ENCODE peak calls at places on chromosomes 3 and 15, in four cellular contexts. O is left ventricle myocardium superior; N is T-helper 1 cell; L is stimulated activated CD8-positive, alpha-beta memory T cell treated with anti-CD3 and anti-CD28 coated beads, Interleukin-15, amount 100 ng/mL, for 48 hours. I is an unnamed sample.

GRCh38 chr3:127755305-127755681 is 67.0 kb downstream of the MGLL start:
- DNase-seq in O (no peak), L (no peak), N (no peak), I (no peak)

GRCh38 chr3:13683288-13683687 is 134.4 kb downstream of the FBLN2 start:
- DNase-seq in N (no peak), O (no peak), L (no peak), I (no peak)

GRCh38 chr3:104988491-104988890 is 378.2 kb upstream of the ALCAM start:
- DNase-seq in O (no peak), L (no peak), N (no peak), I (no peak)

GRCh38 chr15:64423970-64424369 is 36.3 kb downstream of the TRIP4 start:
- DNase-seq in N (no peak), L (no peak), O (no peak), I (no peak)

GRCh38 chr3:77122610-77123009 is 82.7 kb downstream of the ROBO2 start:
- DNase-seq in L (no peak), O (no peak), N (no peak), I (no peak)

GRCh38 chr15:43329222-43329959 is 982 bp downstream of the LCMT2 start:
- DNase-seq in N (no peak), L (no peak), O (peak; percentile 53), I (no peak)

GRCh38 chr3:16546186-16547004 is 32.9 kb upstream of the RFTN1 start:
- DNase-seq in N (no peak), L (no peak), O (no peak), I (no peak)

GRCh38 chr3:105402287-105402801 is 35.6 kb downstream of the ALCAM start:
- DNase-seq in L (no peak), O (no peak), N (no peak), I (no peak)

GRCh38 chr3:180594631-180595348 is 7.2 kb upstream of the TTC14 start:
- DNase-seq in N (peak; percentile 11), O (no peak), L (no peak), I (no peak)

GRCh38 chr15:67023517-67024321 is 41.7 kb upstream of the SMAD3 start:
- DNase-seq in N (no peak), O (no peak), L (no peak), I (no peak)

GRCh38 chr3:31713820-31714511 is 181.2 kb downstream of the STT3B start:
- DNase-seq in O (no peak), L (no peak), N (no peak), I (no peak)

GRCh38 chr3:42734263-42734860 is 31.8 kb upstream of the HHATL start:
- DNase-seq in L (no peak), N (no peak), O (no peak), I (no peak)

GRCh38 chr3:81728766-81729544 is 32.5 kb downstream of the GBE1 start:
- DNase-seq in N (no peak), L (no peak), O (no peak), I (no peak)

GRCh38 chr15:41510728-41511127 is 2.9 kb downstream of the LTK start:
- DNase-seq in L (no peak), O (no peak), N (no peak), I (no peak)

GRCh38 chr3:64548200-64548889 is 139.5 kb downstream of the ADAMTS9 start:
- DNase-seq in L (no peak), N (no peak), O (peak; percentile 64), I (no peak)

GRCh38 chr3:128253150-128253549 is 99.9 kb downstream of the EEFSEC start:
- DNase-seq in O (peak; percentile 47), L (no peak), N (no peak), I (no peak)

GRCh38 chr3:65713016-65713415 is 325.7 kb downstream of the MAGI1 start:
- DNase-seq in N (no peak), O (no peak), L (no peak), I (no peak)

GRCh38 chr3:193605876-193606275 is 12.9 kb downstream of the OPA1 start:
- DNase-seq in N (peak; percentile 55), L (no peak), O (no peak), I (no peak)

GRCh38 chr3:78529601-78530000 is 1238.2 kb downstream of the ROBO1 start:
- DNase-seq in L (no peak), N (no peak), O (no peak), I (no peak)

GRCh38 chr3:5296362-5296761 is 108.9 kb downstream of the EDEM1 start:
- DNase-seq in O (no peak), L (no peak), N (no peak), I (no peak)

GRCh38 chr3:153242900-153243299 is 80.9 kb downstream of the RAP2B start:
- DNase-seq in L (no peak), N (no peak), O (no peak), I (no peak)

GRCh38 chr15:76903251-76903681 is 1.9 kb downstream of the SCAPER start:
- DNase-seq in O (no peak), N (peak; percentile 46), L (no peak), I (no peak)

GRCh38 chr3:114624047-114624445 is 330.2 kb downstream of the TIGIT start:
- DNase-seq in L (no peak), O (peak; percentile 66), N (no peak), I (no peak)

GRCh38 chr3:30858894-30859389 is 35.5 kb downstream of the GADL1 start:
- DNase-seq in L (no peak), O (no peak), N (no peak), I (no peak)

GRCh38 chr15:59300618-59301139 is 72.0 kb downstream of the MYO1E start:
- DNase-seq in N (no peak), O (peak; percentile 34), L (no peak), I (peak; percentile 38)

GRCh38 chr15:74978503-74978902 is 16.9 kb upstream of the SCAMP5 start:
- DNase-seq in L (peak; percentile 53), O (no peak), N (peak; percentile 57), I (no peak)

GRCh38 chr15:51621917-51622268 is 678 bp downstream of the DMXL2 start:
- DNase-seq in N (peak; percentile 34), O (peak; percentile 58), L (no peak), I (no peak)

GRCh38 chr3:154316974-154317767 is 7.1 kb downstream of the DHX36 start:
- DNase-seq in N (peak; percentile 23), L (no peak), O (no peak), I (no peak)

GRCh38 chr3:141391298-141392017 is 23.2 kb downstream of the ZBTB38 start:
- DNase-seq in O (no peak), N (no peak), L (no peak), I (no peak)